ENCODE peak calls at places on chromosomes 7 and 10, in nine cellular contexts. One of them, this sample, is unnamed.

GRCh38 chr7:131919920-131920709 is 363.7 kb upstream of the PODXL start:
- DNase-seq in cardiac fibroblast: no peak
- DNase-seq in AG09319: no peak
- DNase-seq in fibroblast of lung: no peak
- DNase-seq in body of pancreas: no peak
- DNase-seq in GM13977: peak; percentile 36
- DNase-seq in fibroblast of villous mesenchyme: no peak
- DNase-seq in endothelial cell: no peak
- DNase-seq in B cell: no peak
- DNase-seq in this sample: no peak

GRCh38 chr10:27019827-27020226 is 80.5 kb downstream of the ANKRD26 start:
- DNase-seq in cardiac fibroblast: peak; percentile 22
- DNase-seq in AG09319: no peak
- DNase-seq in fibroblast of lung: no peak
- DNase-seq in body of pancreas: no peak
- DNase-seq in GM13977: no peak
- DNase-seq in fibroblast of villous mesenchyme: no peak
- DNase-seq in endothelial cell: no peak
- DNase-seq in B cell: no peak
- DNase-seq in this sample: no peak

GRCh38 chr7:82501256-82501815 is 57.8 kb upstream of the CACNA2D1 start:
- DNase-seq in cardiac fibroblast: no peak
- DNase-seq in AG09319: no peak
- DNase-seq in fibroblast of lung: no peak
- DNase-seq in body of pancreas: no peak
- DNase-seq in GM13977: no peak
- DNase-seq in fibroblast of villous mesenchyme: no peak
- DNase-seq in endothelial cell: no peak
- DNase-seq in B cell: no peak
- DNase-seq in this sample: no peak

GRCh38 chr7:84720456-84721097 is 466.3 kb downstream of the SEMA3D start:
- DNase-seq in cardiac fibroblast: no peak
- DNase-seq in AG09319: no peak
- DNase-seq in fibroblast of lung: no peak
- DNase-seq in body of pancreas: no peak
- DNase-seq in GM13977: no peak
- DNase-seq in fibroblast of villous mesenchyme: no peak
- DNase-seq in endothelial cell: no peak
- DNase-seq in B cell: no peak
- DNase-seq in this sample: no peak

GRCh38 chr10:101559596-101560292 is 28.3 kb downstream of the POLL start:
- DNase-seq in cardiac fibroblast: no peak
- DNase-seq in AG09319: no peak
- DNase-seq in fibroblast of lung: no peak
- DNase-seq in body of pancreas: no peak
- DNase-seq in GM13977: no peak
- DNase-seq in fibroblast of villous mesenchyme: no peak
- DNase-seq in endothelial cell: no peak
- DNase-seq in B cell: no peak
- DNase-seq in this sample: no peak

GRCh38 chr10:3037182-3037581 is 30.2 kb upstream of the PFKP start:
- DNase-seq in cardiac fibroblast: no peak
- DNase-seq in AG09319: no peak
- DNase-seq in fibroblast of lung: no peak
- DNase-seq in body of pancreas: no peak
- DNase-seq in GM13977: no peak
- DNase-seq in fibroblast of villous mesenchyme: no peak
- DNase-seq in endothelial cell: no peak
- DNase-seq in B cell: no peak
- DNase-seq in this sample: no peak

GRCh38 chr10:119480667-119481066 is 61.9 kb downstream of the RGS10 start:
- DNase-seq in cardiac fibroblast: no peak
- DNase-seq in AG09319: no peak
- DNase-seq in fibroblast of lung: peak; percentile 59
- DNase-seq in body of pancreas: no peak
- DNase-seq in GM13977: no peak
- DNase-seq in fibroblast of villous mesenchyme: peak; percentile 38
- DNase-seq in endothelial cell: no peak
- DNase-seq in B cell: no peak
- DNase-seq in this sample: no peak

GRCh38 chr10:91511549-91512330 is 101.6 kb downstream of the HECTD2 start:
- DNase-seq in cardiac fibroblast: peak; percentile 81
- DNase-seq in AG09319: no peak
- DNase-seq in fibroblast of lung: peak; percentile 71
- DNase-seq in body of pancreas: no peak
- DNase-seq in GM13977: peak; percentile 19
- DNase-seq in fibroblast of villous mesenchyme: peak; percentile 81
- DNase-seq in endothelial cell: no peak
- DNase-seq in B cell: no peak
- DNase-seq in this sample: no peak

GRCh38 chr7:84154991-84155781 is 39.4 kb downstream of the SEMA3A start:
- DNase-seq in cardiac fibroblast: no peak
- DNase-seq in AG09319: no peak
- DNase-seq in fibroblast of lung: no peak
- DNase-seq in body of pancreas: no peak
- DNase-seq in GM13977: no peak
- DNase-seq in fibroblast of villous mesenchyme: no peak
- DNase-seq in endothelial cell: no peak
- DNase-seq in B cell: no peak
- DNase-seq in this sample: no peak

GRCh38 chr7:134320201-134320600 is 3.5 kb upstream of the SLC35B4 start:
- DNase-seq in cardiac fibroblast: peak; percentile 16
- DNase-seq in AG09319: no peak
- DNase-seq in fibroblast of lung: no peak
- DNase-seq in body of pancreas: no peak
- DNase-seq in GM13977: no peak
- DNase-seq in fibroblast of villous mesenchyme: no peak
- DNase-seq in endothelial cell: no peak
- DNase-seq in B cell: no peak
- DNase-seq in this sample: no peak

GRCh38 chr7:18936265-18936664 is 181.2 kb downstream of the TWIST1 start:
- DNase-seq in cardiac fibroblast: peak; percentile 65
- DNase-seq in AG09319: no peak
- DNase-seq in fibroblast of lung: peak; percentile 59
- DNase-seq in body of pancreas: no peak
- DNase-seq in GM13977: no peak
- DNase-seq in fibroblast of villous mesenchyme: no peak
- DNase-seq in endothelial cell: no peak
- DNase-seq in B cell: no peak
- DNase-seq in this sample: no peak

GRCh38 chr7:81769891-81770818 is at the start of gene HGF:
- DNase-seq in cardiac fibroblast: peak; percentile 86
- DNase-seq in AG09319: peak; percentile 54
- DNase-seq in fibroblast of lung: peak; percentile 91
- DNase-seq in body of pancreas: peak; percentile 47
- DNase-seq in GM13977: no peak
- DNase-seq in fibroblast of villous mesenchyme: peak; percentile 94
- DNase-seq in endothelial cell: no peak
- DNase-seq in B cell: no peak
- DNase-seq in this sample: no peak

GRCh38 chr10:19164461-19164860 is 115.9 kb downstream of the MALRD1 start:
- DNase-seq in cardiac fibroblast: no peak
- DNase-seq in AG09319: no peak
- DNase-seq in fibroblast of lung: no peak
- DNase-seq in body of pancreas: no peak
- DNase-seq in GM13977: no peak
- DNase-seq in fibroblast of villous mesenchyme: no peak
- DNase-seq in endothelial cell: no peak
- DNase-seq in B cell: no peak
- DNase-seq in this sample: no peak

GRCh38 chr7:11633325-11633724 is 198.7 kb downstream of the THSD7A start:
- DNase-seq in cardiac fibroblast: no peak
- DNase-seq in AG09319: no peak
- DNase-seq in fibroblast of lung: no peak
- DNase-seq in body of pancreas: no peak
- DNase-seq in GM13977: no peak
- DNase-seq in fibroblast of villous mesenchyme: no peak
- DNase-seq in endothelial cell: no peak
- DNase-seq in B cell: no peak
- DNase-seq in this sample: no peak

GRCh38 chr10:32413513-32413912 is 32.4 kb upstream of the CCDC7 start:
- DNase-seq in cardiac fibroblast: peak; percentile 91
- DNase-seq in AG09319: peak; percentile 16
- DNase-seq in fibroblast of lung: peak; percentile 73
- DNase-seq in body of pancreas: peak; percentile 5
- DNase-seq in GM13977: no peak
- DNase-seq in fibroblast of villous mesenchyme: peak; percentile 77
- DNase-seq in endothelial cell: no peak
- DNase-seq in B cell: no peak
- DNase-seq in this sample: peak; percentile 69

GRCh38 chr7:95808396-95808795 is 36.0 kb downstream of the DYNC1I1 start:
- DNase-seq in cardiac fibroblast: no peak
- DNase-seq in AG09319: no peak
- DNase-seq in fibroblast of lung: no peak
- DNase-seq in body of pancreas: no peak
- DNase-seq in GM13977: no peak
- DNase-seq in fibroblast of villous mesenchyme: no peak
- DNase-seq in endothelial cell: no peak
- DNase-seq in B cell: no peak
- DNase-seq in this sample: no peak

GRCh38 chr7:20172736-20173334 is 44.3 kb downstream of the MACC1 start:
- DNase-seq in cardiac fibroblast: peak; percentile 67
- DNase-seq in AG09319: no peak
- DNase-seq in fibroblast of lung: peak; percentile 64
- DNase-seq in body of pancreas: peak; percentile 57
- DNase-seq in GM13977: peak; percentile 17
- DNase-seq in fibroblast of villous mesenchyme: peak; percentile 69
- DNase-seq in endothelial cell: peak; percentile 77
- DNase-seq in B cell: peak; percentile 45
- DNase-seq in this sample: peak; percentile 56

GRCh38 chr10:30821994-30822692 is 192.6 kb upstream of the LYZL2 start:
- DNase-seq in cardiac fibroblast: no peak
- DNase-seq in AG09319: no peak
- DNase-seq in fibroblast of lung: no peak
- DNase-seq in body of pancreas: no peak
- DNase-seq in GM13977: no peak
- DNase-seq in fibroblast of villous mesenchyme: no peak
- DNase-seq in endothelial cell: no peak
- DNase-seq in B cell: no peak
- DNase-seq in this sample: no peak

GRCh38 chr10:97543025-97543546 is 29.5 kb upstream of the ANKRD2 start:
- DNase-seq in cardiac fibroblast: peak; percentile 98
- DNase-seq in AG09319: peak; percentile 65
- DNase-seq in fibroblast of lung: peak; percentile 91
- DNase-seq in body of pancreas: peak; percentile 76
- DNase-seq in GM13977: no peak
- DNase-seq in fibroblast of villous mesenchyme: peak; percentile 92
- DNase-seq in endothelial cell: peak; percentile 64
- DNase-seq in B cell: no peak
- DNase-seq in this sample: peak; percentile 73

GRCh38 chr7:30285531-30286284 is 1.3 kb downstream of the ZNRF2 start:
- DNase-seq in cardiac fibroblast: peak; percentile 69
- DNase-seq in AG09319: no peak
- DNase-seq in fibroblast of lung: peak; percentile 61
- DNase-seq in body of pancreas: peak; percentile 51
- DNase-seq in GM13977: peak; percentile 28
- DNase-seq in fibroblast of villous mesenchyme: peak; percentile 56
- DNase-seq in endothelial cell: peak; percentile 22
- DNase-seq in B cell: peak; percentile 68
- DNase-seq in this sample: peak; percentile 80

GRCh38 chr10:131312261-131312801 is 810 bp upstream of the TCERG1L start:
- DNase-seq in cardiac fibroblast: no peak
- DNase-seq in AG09319: no peak
- DNase-seq in fibroblast of lung: no peak
- DNase-seq in body of pancreas: no peak
- DNase-seq in GM13977: no peak
- DNase-seq in fibroblast of villous mesenchyme: no peak
- DNase-seq in endothelial cell: no peak
- DNase-seq in B cell: no peak
- DNase-seq in this sample: peak; percentile 5
- TF ChIP-seq CTCF in cardiac fibroblast: no peak
- TF ChIP-seq CTCF in AG09319: peak; percentile 3
- TF ChIP-seq CTCF in fibroblast of lung: no peak
- TF ChIP-seq CTCF in body of pancreas: peak; percentile 34
- TF ChIP-seq CTCF in GM13977: no peak
- TF ChIP-seq CTCF in fibroblast of villous mesenchyme: no peak
- TF ChIP-seq CTCF in endothelial cell: no peak
- TF ChIP-seq CTCF in B cell: no peak
- TF ChIP-seq CTCF in this sample: peak; percentile 33

GRCh38 chr10:120607016-120607709 is 150.1 kb downstream of the PLPP4 start:
- DNase-seq in cardiac fibroblast: peak; percentile 69
- DNase-seq in AG09319: no peak
- DNase-seq in fibroblast of lung: no peak
- DNase-seq in body of pancreas: no peak
- DNase-seq in GM13977: no peak
- DNase-seq in fibroblast of villous mesenchyme: peak; percentile 0
- DNase-seq in endothelial cell: no peak
- DNase-seq in B cell: no peak
- DNase-seq in this sample: no peak
- TF ChIP-seq CTCF in cardiac fibroblast: no peak
- TF ChIP-seq CTCF in AG09319: no peak
- TF ChIP-seq CTCF in fibroblast of lung: no peak
- TF ChIP-seq CTCF in body of pancreas: no peak
- TF ChIP-seq CTCF in GM13977: no peak
- TF ChIP-seq CTCF in fibroblast of villous mesenchyme: no peak
- TF ChIP-seq CTCF in endothelial cell: no peak
- TF ChIP-seq CTCF in B cell: no peak
- TF ChIP-seq CTCF in this sample: no peak

GRCh38 chr7:42961182-42961581 is 29.0 kb downstream of the MRPL32 start:
- DNase-seq in cardiac fibroblast: no peak
- DNase-seq in AG09319: no peak
- DNase-seq in fibroblast of lung: no peak
- DNase-seq in body of pancreas: no peak
- DNase-seq in GM13977: no peak
- DNase-seq in fibroblast of villous mesenchyme: no peak
- DNase-seq in endothelial cell: no peak
- DNase-seq in B cell: no peak
- DNase-seq in this sample: no peak
- TF ChIP-seq CTCF in cardiac fibroblast: no peak
- TF ChIP-seq CTCF in AG09319: no peak
- TF ChIP-seq CTCF in fibroblast of lung: no peak
- TF ChIP-seq CTCF in body of pancreas: no peak
- TF ChIP-seq CTCF in GM13977: no peak
- TF ChIP-seq CTCF in fibroblast of villous mesenchyme: no peak
- TF ChIP-seq CTCF in endothelial cell: no peak
- TF ChIP-seq CTCF in B cell: no peak
- TF ChIP-seq CTCF in this sample: no peak

GRCh38 chr7:76069238-76069638 is 21.3 kb downstream of the MDH2 start:
- DNase-seq in cardiac fibroblast: peak; percentile 92
- DNase-seq in AG09319: peak; percentile 85
- DNase-seq in fibroblast of lung: peak; percentile 93
- DNase-seq in body of pancreas: peak; percentile 55
- DNase-seq in GM13977: peak; percentile 15
- DNase-seq in fibroblast of villous mesenchyme: peak; percentile 96
- DNase-seq in endothelial cell: no peak
- DNase-seq in B cell: no peak
- DNase-seq in this sample: peak; percentile 19
- TF ChIP-seq CTCF in cardiac fibroblast: peak; percentile 55
- TF ChIP-seq CTCF in AG09319: peak; percentile 42
- TF ChIP-seq CTCF in fibroblast of lung: peak; percentile 46
- TF ChIP-seq CTCF in body of pancreas: peak; percentile 16
- TF ChIP-seq CTCF in GM13977: no peak
- TF ChIP-seq CTCF in fibroblast of villous mesenchyme: peak; percentile 65
- TF ChIP-seq CTCF in endothelial cell: no peak
- TF ChIP-seq CTCF in B cell: no peak
- TF ChIP-seq CTCF in this sample: no peak

GRCh38 chr7:151239837-151240459 is 7.7 kb downstream of the CHPF2 start:
- DNase-seq in cardiac fibroblast: no peak
- DNase-seq in AG09319: no peak
- DNase-seq in fibroblast of lung: no peak
- DNase-seq in body of pancreas: no peak
- DNase-seq in GM13977: no peak
- DNase-seq in fibroblast of villous mesenchyme: no peak
- DNase-seq in endothelial cell: no peak
- DNase-seq in B cell: no peak
- DNase-seq in this sample: no peak
- TF ChIP-seq CTCF in cardiac fibroblast: no peak
- TF ChIP-seq CTCF in AG09319: no peak
- TF ChIP-seq CTCF in fibroblast of lung: no peak
- TF ChIP-seq CTCF in body of pancreas: no peak
- TF ChIP-seq CTCF in GM13977: no peak
- TF ChIP-seq CTCF in fibroblast of villous mesenchyme: no peak
- TF ChIP-seq CTCF in endothelial cell: no peak
- TF ChIP-seq CTCF in B cell: no peak
- TF ChIP-seq CTCF in this sample: no peak